ENCODE peak calls at places on chromosomes 4 and X, in five cellular contexts. V, C, D, W and Y are unnamed samples.

GRCh38 chr4:7867701-7868429 is 71.8 kb downstream of the AFAP1 start:
- DNase-seq in V (no peak), C (no peak), D (no peak), W (no peak), Y (no peak)

GRCh38 chr4:24226018-24226417 is 336.2 kb upstream of the PPARGC1A start:
- DNase-seq in V (no peak), C (no peak), D (no peak), W (no peak), Y (no peak)

GRCh38 chrX:154505726-154506125 is 10.3 kb downstream of the FAM3A start:
- DNase-seq in V (peak; percentile 38), C (no peak), D (no peak), W (no peak), Y (no peak)

GRCh38 chr4:1354136-1354982 is 7.4 kb downstream of the UVSSA start:
- DNase-seq in V (no peak), C (no peak), D (no peak), W (no peak), Y (no peak)

GRCh38 chr4:105601406-105601805 is 49.0 kb downstream of the ARHGEF38 start:
- DNase-seq in V (no peak), C (no peak), D (no peak), W (no peak), Y (no peak)

GRCh38 chr4:34250562-34250961 is 1993.8 kb downstream of the ARAP2 start:
- DNase-seq in V (no peak), C (no peak), D (no peak), W (no peak), Y (no peak)

GRCh38 chrX:12814434-12814833 is 23.2 kb downstream of the PRPS2 start:
- DNase-seq in V (peak; percentile 65), C (no peak), D (peak; percentile 29), W (no peak), Y (peak; percentile 32)

GRCh38 chr4:100177855-100178254 is 12.4 kb downstream of the DDIT4L start:
- DNase-seq in V (no peak), C (no peak), D (no peak), W (no peak), Y (no peak)

GRCh38 chr4:42151568-42152506 is 618 bp downstream of the BEND4 start:
- DNase-seq in V (peak; percentile 6), C (no peak), D (no peak), W (no peak), Y (no peak)

GRCh38 chr4:68077301-68077700 is 52.4 kb downstream of the TMPRSS11F start:
- DNase-seq in V (no peak), C (no peak), D (no peak), W (no peak), Y (no peak)

GRCh38 chr4:91257721-91258120 is 1046.0 kb upstream of the GRID2 start:
- DNase-seq in V (no peak), C (no peak), D (no peak), W (no peak), Y (no peak)

GRCh38 chr4:163607292-163607691 is 112.8 kb downstream of the TMA16 start:
- DNase-seq in V (no peak), C (no peak), D (no peak), W (no peak), Y (no peak)

GRCh38 chrX:53330331-53330730 is 48.9 kb upstream of the IQSEC2 start:
- DNase-seq in V (no peak), C (no peak), D (no peak), W (no peak), Y (no peak)

GRCh38 chr4:133866328-133866699 is 335.3 kb downstream of the PABPC4L start:
- DNase-seq in V (no peak), C (no peak), D (no peak), W (no peak), Y (no peak)

GRCh38 chr4:89712141-89712540 is 124.8 kb downstream of the SNCA start:
- DNase-seq in V (peak; percentile 92), C (no peak), D (no peak), W (peak; percentile 69), Y (no peak)

GRCh38 chrX:20382518-20383291 is 116.0 kb upstream of the RPS6KA3 start:
- DNase-seq in V (no peak), C (no peak), D (peak; percentile 84), W (no peak), Y (no peak)

GRCh38 chr4:128916832-128917231 is 107.3 kb downstream of the JADE1 start:
- DNase-seq in V (no peak), C (no peak), D (no peak), W (no peak), Y (no peak)

GRCh38 chr4:189659302-189659701 is 281.4 kb upstream of the FRG1 start:
- DNase-seq in V (no peak), C (no peak), D (no peak), W (no peak), Y (no peak)

GRCh38 chr4:174152717-174153466 is 130.6 kb downstream of the FBXO8 start:
- DNase-seq in V (no peak), C (no peak), D (no peak), W (no peak), Y (no peak)

GRCh38 chr4:53633608-53634007 is 42.3 kb upstream of the LNX1 start:
- DNase-seq in V (no peak), C (no peak), D (no peak), W (no peak), Y (no peak)

GRCh38 chrX:15395794-15396193 is 11.6 kb upstream of the VEGFD start:
- DNase-seq in V (no peak), C (no peak), D (no peak), W (no peak), Y (no peak)

GRCh38 chr4:182745268-182745667 is 171.9 kb downstream of the DCTD start:
- DNase-seq in V (peak; percentile 37), C (no peak), D (no peak), W (peak; percentile 80), Y (no peak)

GRCh38 chr4:153792007-153792892 is 3.4 kb upstream of the SFRP2 start:
- DNase-seq in V (no peak), C (no peak), D (no peak), W (no peak), Y (no peak)

GRCh38 chr4:127632420-127633403 is at the start of gene INTU:
- DNase-seq in V (peak; percentile 97), C (peak; percentile 92), D (peak; percentile 93), W (peak; percentile 87), Y (peak; percentile 61)

GRCh38 chr4:121977251-121978168 is 25.6 kb upstream of the TRPC3 start:
- DNase-seq in V (no peak), C (no peak), D (no peak), W (no peak), Y (no peak)

DNA sequence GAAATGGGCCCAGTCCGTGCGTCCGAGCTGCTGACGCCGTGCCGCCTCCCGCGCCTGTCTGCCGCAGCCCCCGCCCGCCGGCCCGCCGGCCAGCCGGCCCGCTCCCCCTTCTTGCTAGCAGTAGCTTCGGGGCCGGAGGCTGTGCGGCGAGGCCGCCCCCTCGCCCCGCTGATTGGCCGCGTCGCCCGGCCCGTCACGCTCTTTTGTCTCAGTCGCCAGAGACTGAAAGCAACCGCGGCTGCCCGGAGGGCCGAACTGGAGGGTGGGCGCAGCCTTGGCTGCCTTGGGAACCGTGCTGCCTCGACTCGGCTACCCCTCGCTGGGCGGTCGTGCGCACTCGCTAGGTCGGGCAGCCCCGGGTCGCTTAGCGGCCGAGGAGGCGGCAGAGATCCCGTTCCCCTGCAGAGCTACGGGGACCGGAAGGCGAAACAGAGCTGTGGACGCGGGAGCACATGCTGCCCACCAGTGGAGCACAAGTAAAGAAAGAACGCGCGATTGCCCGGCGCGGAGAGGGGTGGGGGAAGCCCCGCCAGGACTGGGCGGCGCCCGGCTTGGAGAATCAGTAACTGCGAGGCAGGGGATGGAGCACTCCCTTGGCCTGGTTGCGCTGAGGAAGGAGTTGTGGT is at the start of gene ZCCHC18:
- DNase-seq in V (peak; percentile 82), C (no peak), D (peak; percentile 3), W (no peak), Y (no peak)
- TF ChIP-seq POLR2AphosphoS5 in V (peak; percentile 16), C (no peak), D (no peak), W (no peak), Y (no peak)

DNA sequence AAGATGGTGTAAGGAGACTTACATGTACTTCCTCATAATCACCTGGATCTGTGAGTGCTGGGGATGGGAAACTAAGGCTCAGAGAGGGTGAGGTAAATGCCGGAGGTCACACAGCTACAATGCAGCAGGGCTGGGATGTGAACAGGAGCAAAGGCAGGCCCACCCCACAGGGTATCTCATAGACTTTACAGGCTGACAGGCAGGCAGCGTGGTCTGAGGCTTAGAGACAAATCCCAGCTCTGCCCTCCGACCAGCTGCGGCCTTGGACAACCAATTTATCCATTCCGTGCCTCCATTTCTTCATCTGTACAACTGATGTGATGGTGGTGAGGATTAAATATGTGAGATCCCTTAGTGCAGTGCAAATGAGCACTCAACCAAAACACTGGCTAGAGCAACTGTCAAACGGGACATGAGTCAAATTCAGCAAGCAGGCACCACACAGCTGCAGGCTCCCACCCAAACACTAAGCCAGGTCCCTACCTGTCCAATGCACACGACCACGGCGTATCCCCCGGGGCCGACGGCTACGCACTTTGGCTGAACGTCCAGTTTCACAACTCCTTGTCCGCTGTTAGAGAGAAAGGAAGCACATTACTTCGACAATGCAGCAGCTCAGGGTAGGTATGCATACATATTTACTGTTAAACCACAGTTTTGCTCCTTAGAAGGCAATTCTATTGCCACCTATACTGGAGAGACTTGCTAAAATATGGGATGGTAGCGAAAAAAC is 35.6 kb downstream of the WDR1 start:
- DNase-seq in V (no peak), C (peak; percentile 45), D (no peak), W (no peak), Y (no peak)
- TF ChIP-seq POLR2AphosphoS5 in V (no peak), C (no peak), D (no peak), W (no peak), Y (no peak)

GRCh38 chr4:26122690-26123089 is 198.1 kb upstream of the RBPJ start:
- DNase-seq in V (no peak), C (no peak), D (no peak), W (no peak), Y (no peak)

GRCh38 chr4:26116057-26116456 is 202.0 kb downstream of the SMIM20 start:
- DNase-seq in V (no peak), C (no peak), D (no peak), W (no peak), Y (no peak)

GRCh38 chr4:26124753-26125236 is 196.0 kb upstream of the RBPJ start:
- DNase-seq in V (no peak), C (no peak), D (no peak), W (no peak), Y (no peak)

GRCh38 chr4:26126135-26126718 is 194.6 kb upstream of the RBPJ start:
- DNase-seq in V (no peak), C (no peak), D (no peak), W (no peak), Y (no peak)

DNA sequence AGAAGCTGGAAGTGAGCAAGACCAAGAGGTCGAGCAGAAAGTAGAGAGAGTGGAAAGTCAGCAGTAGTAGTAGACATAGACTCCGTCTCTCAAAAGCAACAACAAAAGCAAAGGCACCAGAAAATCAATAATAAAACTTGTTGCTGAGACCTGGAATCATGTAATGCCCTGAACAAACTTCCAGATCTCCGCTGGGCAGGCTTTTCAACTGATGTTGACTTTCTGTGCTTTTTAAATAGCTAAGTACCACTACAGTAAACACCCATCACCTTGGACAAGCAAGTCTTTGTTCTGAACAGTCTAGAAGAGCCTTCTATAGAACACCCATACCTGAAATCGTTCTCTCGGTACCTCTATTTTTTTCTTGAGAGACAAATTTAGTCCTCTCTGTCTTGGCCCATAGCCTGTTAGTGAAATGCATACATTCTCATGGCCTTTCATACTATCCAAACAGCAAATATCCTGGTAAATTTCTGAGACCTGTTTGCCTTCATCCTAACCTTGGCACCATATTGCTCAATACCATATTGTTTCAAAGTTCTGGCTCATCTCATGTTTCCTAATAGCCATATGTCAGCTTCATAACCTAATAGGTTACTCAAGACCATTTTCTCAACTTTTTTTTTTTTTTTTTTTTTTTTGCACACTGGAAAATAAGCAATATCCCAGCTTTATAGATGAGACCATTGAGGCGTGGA is 200.6 kb upstream of the RBPJ start:
- DNase-seq in V (no peak), C (no peak), D (peak; percentile 79), W (no peak), Y (no peak)
- TF ChIP-seq POLR2AphosphoS5 in V (no peak), C (no peak), D (no peak), W (no peak), Y (no peak)

GRCh38 chr4:123976285-123976684 is 579.7 kb downstream of the SPRY1 start:
- DNase-seq in V (peak; percentile 90), C (no peak), D (no peak), W (no peak), Y (no peak)
- TF ChIP-seq POLR2AphosphoS5 in V (no peak), C (no peak), D (no peak), W (no peak), Y (no peak)